ENCODE peak calls at places on chromosomes 11 and 22, in ten cellular contexts. One of them, this sample, is unnamed.

GRCh38 chr11:118917488-118918127 is 8.1 kb downstream of the BCL9L start:
- DNase-seq in activated CD4-positive, alpha-beta T cell treated with anti-CD3 and anti-CD28 coated beads, Interleukin-2, amount 10 ng/mL, durations not matched to agents 24 days and 14 days: peak; percentile 86
- DNase-seq in stimulated activated CD8-positive, alpha-beta memory T cell treated with anti-CD3 and anti-CD28 coated beads, Interleukin-12 subunit alpha, Interleukin-12 subunit beta, amount 100 ng/mL, for 1 hour: no peak
- DNase-seq in NCI-H460: peak; percentile 89
- DNase-seq in prostate gland: no peak
- DNase-seq in nucleus accumbens: no peak
- DNase-seq in midbrain: no peak
- DNase-seq in non-pigmented ciliary epithelial cell: no peak
- DNase-seq in anterior cingulate cortex: no peak
- DNase-seq in HTR-8/SVneo: no peak
- DNase-seq in this sample: no peak

GRCh38 chr22:23183107-23183698 is 2.9 kb downstream of the BCR start:
- DNase-seq in HTR-8/SVneo: no peak
- DNase-seq in stimulated activated CD8-positive, alpha-beta memory T cell treated with anti-CD3 and anti-CD28 coated beads, Interleukin-12 subunit alpha, Interleukin-12 subunit beta, amount 100 ng/mL, for 1 hour: no peak
- DNase-seq in midbrain: peak; percentile 83
- DNase-seq in anterior cingulate cortex: peak; percentile 81
- DNase-seq in nucleus accumbens: no peak
- DNase-seq in NCI-H460: no peak
- DNase-seq in activated CD4-positive, alpha-beta T cell treated with anti-CD3 and anti-CD28 coated beads, Interleukin-2, amount 10 ng/mL, durations not matched to agents 24 days and 14 days: peak; percentile 68
- DNase-seq in non-pigmented ciliary epithelial cell: no peak
- DNase-seq in prostate gland: peak; percentile 58
- DNase-seq in this sample: peak; percentile 43

GRCh38 chr11:118051611-118052461 is 25.0 kb upstream of the TMPRSS4 start:
- DNase-seq in non-pigmented ciliary epithelial cell: no peak
- DNase-seq in HTR-8/SVneo: no peak
- DNase-seq in nucleus accumbens: no peak
- DNase-seq in activated CD4-positive, alpha-beta T cell treated with anti-CD3 and anti-CD28 coated beads, Interleukin-2, amount 10 ng/mL, durations not matched to agents 24 days and 14 days: peak; percentile 90
- DNase-seq in NCI-H460: no peak
- DNase-seq in midbrain: no peak
- DNase-seq in stimulated activated CD8-positive, alpha-beta memory T cell treated with anti-CD3 and anti-CD28 coated beads, Interleukin-12 subunit alpha, Interleukin-12 subunit beta, amount 100 ng/mL, for 1 hour: peak; percentile 51
- DNase-seq in prostate gland: no peak
- DNase-seq in anterior cingulate cortex: no peak
- DNase-seq in this sample: peak; percentile 30

GRCh38 chr22:18057568-18058209 is 20.1 kb upstream of the PEX26 start:
- DNase-seq in activated CD4-positive, alpha-beta T cell treated with anti-CD3 and anti-CD28 coated beads, Interleukin-2, amount 10 ng/mL, durations not matched to agents 24 days and 14 days: no peak
- DNase-seq in anterior cingulate cortex: peak; percentile 69
- DNase-seq in non-pigmented ciliary epithelial cell: peak; percentile 96
- DNase-seq in HTR-8/SVneo: peak; percentile 61
- DNase-seq in midbrain: peak; percentile 39
- DNase-seq in NCI-H460: no peak
- DNase-seq in nucleus accumbens: no peak
- DNase-seq in stimulated activated CD8-positive, alpha-beta memory T cell treated with anti-CD3 and anti-CD28 coated beads, Interleukin-12 subunit alpha, Interleukin-12 subunit beta, amount 100 ng/mL, for 1 hour: no peak
- DNase-seq in prostate gland: peak; percentile 87
- DNase-seq in this sample: peak; percentile 57

GRCh38 chr11:22466809-22467208 is 128.6 kb downstream of the SLC17A6 start:
- DNase-seq in stimulated activated CD8-positive, alpha-beta memory T cell treated with anti-CD3 and anti-CD28 coated beads, Interleukin-12 subunit alpha, Interleukin-12 subunit beta, amount 100 ng/mL, for 1 hour: no peak
- DNase-seq in anterior cingulate cortex: no peak
- DNase-seq in activated CD4-positive, alpha-beta T cell treated with anti-CD3 and anti-CD28 coated beads, Interleukin-2, amount 10 ng/mL, durations not matched to agents 24 days and 14 days: no peak
- DNase-seq in midbrain: no peak
- DNase-seq in non-pigmented ciliary epithelial cell: peak; percentile 99
- DNase-seq in HTR-8/SVneo: peak; percentile 57
- DNase-seq in prostate gland: no peak
- DNase-seq in NCI-H460: no peak
- DNase-seq in nucleus accumbens: no peak
- DNase-seq in this sample: no peak

GRCh38 chr22:33529424-33530113 is 390.7 kb downstream of the LARGE1 start:
- DNase-seq in prostate gland: no peak
- DNase-seq in nucleus accumbens: no peak
- DNase-seq in HTR-8/SVneo: no peak
- DNase-seq in stimulated activated CD8-positive, alpha-beta memory T cell treated with anti-CD3 and anti-CD28 coated beads, Interleukin-12 subunit alpha, Interleukin-12 subunit beta, amount 100 ng/mL, for 1 hour: no peak
- DNase-seq in non-pigmented ciliary epithelial cell: no peak
- DNase-seq in activated CD4-positive, alpha-beta T cell treated with anti-CD3 and anti-CD28 coated beads, Interleukin-2, amount 10 ng/mL, durations not matched to agents 24 days and 14 days: no peak
- DNase-seq in midbrain: no peak
- DNase-seq in anterior cingulate cortex: no peak
- DNase-seq in NCI-H460: no peak
- DNase-seq in this sample: no peak

GRCh38 chr22:26308467-26308866 is 120.6 kb upstream of the ASPHD2 start:
- DNase-seq in prostate gland: no peak
- DNase-seq in midbrain: no peak
- DNase-seq in HTR-8/SVneo: no peak
- DNase-seq in nucleus accumbens: no peak
- DNase-seq in activated CD4-positive, alpha-beta T cell treated with anti-CD3 and anti-CD28 coated beads, Interleukin-2, amount 10 ng/mL, durations not matched to agents 24 days and 14 days: no peak
- DNase-seq in anterior cingulate cortex: no peak
- DNase-seq in stimulated activated CD8-positive, alpha-beta memory T cell treated with anti-CD3 and anti-CD28 coated beads, Interleukin-12 subunit alpha, Interleukin-12 subunit beta, amount 100 ng/mL, for 1 hour: no peak
- DNase-seq in non-pigmented ciliary epithelial cell: no peak
- DNase-seq in NCI-H460: no peak
- DNase-seq in this sample: no peak

GRCh38 chr22:23305321-23305910 is 125.1 kb downstream of the BCR start:
- DNase-seq in nucleus accumbens: no peak
- DNase-seq in midbrain: peak; percentile 68
- DNase-seq in NCI-H460: no peak
- DNase-seq in stimulated activated CD8-positive, alpha-beta memory T cell treated with anti-CD3 and anti-CD28 coated beads, Interleukin-12 subunit alpha, Interleukin-12 subunit beta, amount 100 ng/mL, for 1 hour: no peak
- DNase-seq in anterior cingulate cortex: peak; percentile 54
- DNase-seq in non-pigmented ciliary epithelial cell: no peak
- DNase-seq in activated CD4-positive, alpha-beta T cell treated with anti-CD3 and anti-CD28 coated beads, Interleukin-2, amount 10 ng/mL, durations not matched to agents 24 days and 14 days: no peak
- DNase-seq in HTR-8/SVneo: peak; percentile 22
- DNase-seq in prostate gland: no peak
- DNase-seq in this sample: no peak

GRCh38 chr11:69003866-69004311 is 9.2 kb downstream of the MRGPRF start:
- DNase-seq in anterior cingulate cortex: no peak
- DNase-seq in non-pigmented ciliary epithelial cell: no peak
- DNase-seq in activated CD4-positive, alpha-beta T cell treated with anti-CD3 and anti-CD28 coated beads, Interleukin-2, amount 10 ng/mL, durations not matched to agents 24 days and 14 days: no peak
- DNase-seq in midbrain: no peak
- DNase-seq in HTR-8/SVneo: no peak
- DNase-seq in NCI-H460: no peak
- DNase-seq in prostate gland: no peak
- DNase-seq in nucleus accumbens: no peak
- DNase-seq in stimulated activated CD8-positive, alpha-beta memory T cell treated with anti-CD3 and anti-CD28 coated beads, Interleukin-12 subunit alpha, Interleukin-12 subunit beta, amount 100 ng/mL, for 1 hour: no peak
- DNase-seq in this sample: no peak

GRCh38 chr11:61543606-61544306 is 35.2 kb downstream of the LRRC10B start:
- DNase-seq in anterior cingulate cortex: no peak
- DNase-seq in stimulated activated CD8-positive, alpha-beta memory T cell treated with anti-CD3 and anti-CD28 coated beads, Interleukin-12 subunit alpha, Interleukin-12 subunit beta, amount 100 ng/mL, for 1 hour: no peak
- DNase-seq in midbrain: no peak
- DNase-seq in nucleus accumbens: no peak
- DNase-seq in prostate gland: no peak
- DNase-seq in NCI-H460: no peak
- DNase-seq in activated CD4-positive, alpha-beta T cell treated with anti-CD3 and anti-CD28 coated beads, Interleukin-2, amount 10 ng/mL, durations not matched to agents 24 days and 14 days: no peak
- DNase-seq in HTR-8/SVneo: no peak
- DNase-seq in non-pigmented ciliary epithelial cell: no peak
- DNase-seq in this sample: no peak

GRCh38 chr11:27317751-27318150 is 45.3 kb downstream of the CCDC34 start:
- DNase-seq in HTR-8/SVneo: peak; percentile 30
- DNase-seq in stimulated activated CD8-positive, alpha-beta memory T cell treated with anti-CD3 and anti-CD28 coated beads, Interleukin-12 subunit alpha, Interleukin-12 subunit beta, amount 100 ng/mL, for 1 hour: no peak
- DNase-seq in NCI-H460: no peak
- DNase-seq in activated CD4-positive, alpha-beta T cell treated with anti-CD3 and anti-CD28 coated beads, Interleukin-2, amount 10 ng/mL, durations not matched to agents 24 days and 14 days: no peak
- DNase-seq in prostate gland: no peak
- DNase-seq in non-pigmented ciliary epithelial cell: no peak
- DNase-seq in nucleus accumbens: no peak
- DNase-seq in midbrain: no peak
- DNase-seq in anterior cingulate cortex: no peak
- DNase-seq in this sample: no peak

GRCh38 chr11:35218956-35219355 is 80.0 kb downstream of the CD44 start:
- DNase-seq in midbrain: no peak
- DNase-seq in activated CD4-positive, alpha-beta T cell treated with anti-CD3 and anti-CD28 coated beads, Interleukin-2, amount 10 ng/mL, durations not matched to agents 24 days and 14 days: no peak
- DNase-seq in prostate gland: no peak
- DNase-seq in stimulated activated CD8-positive, alpha-beta memory T cell treated with anti-CD3 and anti-CD28 coated beads, Interleukin-12 subunit alpha, Interleukin-12 subunit beta, amount 100 ng/mL, for 1 hour: no peak
- DNase-seq in anterior cingulate cortex: no peak
- DNase-seq in nucleus accumbens: no peak
- DNase-seq in HTR-8/SVneo: no peak
- DNase-seq in non-pigmented ciliary epithelial cell: no peak
- DNase-seq in NCI-H460: no peak
- DNase-seq in this sample: no peak

GRCh38 chr11:64854534-64855502 is 10.4 kb upstream of the CDC42BPG start:
- DNase-seq in NCI-H460: peak; percentile 94
- DNase-seq in stimulated activated CD8-positive, alpha-beta memory T cell treated with anti-CD3 and anti-CD28 coated beads, Interleukin-12 subunit alpha, Interleukin-12 subunit beta, amount 100 ng/mL, for 1 hour: no peak
- DNase-seq in activated CD4-positive, alpha-beta T cell treated with anti-CD3 and anti-CD28 coated beads, Interleukin-2, amount 10 ng/mL, durations not matched to agents 24 days and 14 days: no peak
- DNase-seq in midbrain: no peak
- DNase-seq in non-pigmented ciliary epithelial cell: peak; percentile 63
- DNase-seq in prostate gland: no peak
- DNase-seq in HTR-8/SVneo: peak; percentile 91
- DNase-seq in nucleus accumbens: no peak
- DNase-seq in anterior cingulate cortex: peak; percentile 23
- DNase-seq in this sample: no peak

GRCh38 chr11:111586305-111586915 is 15.8 kb upstream of the SIK2 start:
- DNase-seq in HTR-8/SVneo: no peak
- DNase-seq in stimulated activated CD8-positive, alpha-beta memory T cell treated with anti-CD3 and anti-CD28 coated beads, Interleukin-12 subunit alpha, Interleukin-12 subunit beta, amount 100 ng/mL, for 1 hour: peak; percentile 46
- DNase-seq in activated CD4-positive, alpha-beta T cell treated with anti-CD3 and anti-CD28 coated beads, Interleukin-2, amount 10 ng/mL, durations not matched to agents 24 days and 14 days: peak; percentile 84
- DNase-seq in non-pigmented ciliary epithelial cell: no peak
- DNase-seq in anterior cingulate cortex: no peak
- DNase-seq in midbrain: peak; percentile 23
- DNase-seq in prostate gland: peak; percentile 54
- DNase-seq in nucleus accumbens: no peak
- DNase-seq in NCI-H460: peak; percentile 38
- DNase-seq in this sample: peak; percentile 64

GRCh38 chr22:47605441-47605840 is 843.0 kb downstream of the TBC1D22A start:
- DNase-seq in non-pigmented ciliary epithelial cell: no peak
- DNase-seq in anterior cingulate cortex: no peak
- DNase-seq in nucleus accumbens: no peak
- DNase-seq in activated CD4-positive, alpha-beta T cell treated with anti-CD3 and anti-CD28 coated beads, Interleukin-2, amount 10 ng/mL, durations not matched to agents 24 days and 14 days: no peak
- DNase-seq in stimulated activated CD8-positive, alpha-beta memory T cell treated with anti-CD3 and anti-CD28 coated beads, Interleukin-12 subunit alpha, Interleukin-12 subunit beta, amount 100 ng/mL, for 1 hour: no peak
- DNase-seq in HTR-8/SVneo: no peak
- DNase-seq in prostate gland: no peak
- DNase-seq in midbrain: no peak
- DNase-seq in NCI-H460: no peak
- DNase-seq in this sample: no peak

This sample was measured in MM.1S.